ENCODE peak calls at places on chromosomes 13 and 19, in six cellular contexts. B, L, W, Y, Z and I are unnamed samples.

GRCh38 chr13:37869756-37870488 is at the start of gene TRPC4:
- DNase-seq in B (peak), W (peak), Y (peak), Z (peak), L (peak), I (no peak)

GRCh38 chr19:5588441-5588840 is 20.7 kb upstream of the TINCR start:
- DNase-seq in Z (no peak), W (no peak), B (no peak), Y (peak), L (no peak), I (no peak)

GRCh38 chr19:19475845-19476828 is 39.2 kb downstream of the TSSK6 start:
- DNase-seq in Y (no peak), W (peak), B (no peak), L (peak), Z (peak), I (no peak)

GRCh38 chr13:46668302-46668720 is 115.3 kb downstream of the LRCH1 start:
- DNase-seq in W (no peak), Y (peak), Z (peak), B (peak), L (peak), I (peak)

GRCh38 chr13:82614086-82614485 is 1268.2 kb downstream of the SLITRK1 start:
- DNase-seq in B (no peak), L (no peak), W (no peak), Y (no peak), Z (no peak), I (no peak)

GRCh38 chr19:4795400-4795799 is 3.9 kb downstream of the FEM1A start:
- DNase-seq in W (no peak), B (no peak), L (no peak), Y (no peak), Z (no peak), I (no peak)

GRCh38 chr19:43820098-43820860 is 6.8 kb upstream of the ZNF283 start:
- DNase-seq in W (no peak), L (peak), B (no peak), Y (peak), Z (peak), I (peak)

GRCh38 chr19:45972944-45973525 is 630 bp downstream of the NOVA2 start:
- DNase-seq in Y (no peak), B (no peak), Z (no peak), W (no peak), L (no peak), I (no peak)

GRCh38 chr19:10752237-10752912 is 34.5 kb downstream of the DNM2 start:
- DNase-seq in Z (no peak), Y (no peak), B (no peak), L (no peak), W (no peak), I (no peak)

DNA sequence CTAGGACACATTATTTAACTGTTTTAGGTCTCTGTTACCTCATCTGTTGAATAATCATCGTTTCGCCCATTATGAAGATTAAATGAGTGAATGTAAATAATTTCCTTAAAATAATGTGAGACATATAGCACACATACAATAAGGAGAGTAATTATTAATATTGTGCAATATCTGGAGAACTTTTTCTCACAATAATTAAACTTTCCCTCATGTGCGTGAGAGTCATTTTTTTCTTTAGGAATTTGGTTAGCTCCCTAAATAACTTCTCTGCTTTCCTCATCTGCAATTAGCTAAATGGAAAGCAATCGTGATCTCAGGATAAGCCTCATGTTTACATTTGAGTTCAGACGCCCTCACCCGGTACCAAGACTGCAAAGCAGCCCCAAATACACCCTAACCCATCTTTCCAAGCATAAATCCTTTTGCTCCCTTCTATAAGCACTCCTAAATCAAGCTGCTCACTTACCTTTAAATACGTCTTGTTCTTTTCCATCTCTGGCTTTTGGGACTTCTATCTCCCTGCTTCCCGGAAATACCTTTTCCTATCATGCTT is 78.8 kb downstream of the MZT1 start:
- DNase-seq in B (no peak), L (peak), Z (no peak), Y (no peak), W (peak), I (no peak)
- TF ChIP-seq CTCF in B (no peak), L (peak), Z (no peak), Y (peak), W (peak), I (peak)

DNA sequence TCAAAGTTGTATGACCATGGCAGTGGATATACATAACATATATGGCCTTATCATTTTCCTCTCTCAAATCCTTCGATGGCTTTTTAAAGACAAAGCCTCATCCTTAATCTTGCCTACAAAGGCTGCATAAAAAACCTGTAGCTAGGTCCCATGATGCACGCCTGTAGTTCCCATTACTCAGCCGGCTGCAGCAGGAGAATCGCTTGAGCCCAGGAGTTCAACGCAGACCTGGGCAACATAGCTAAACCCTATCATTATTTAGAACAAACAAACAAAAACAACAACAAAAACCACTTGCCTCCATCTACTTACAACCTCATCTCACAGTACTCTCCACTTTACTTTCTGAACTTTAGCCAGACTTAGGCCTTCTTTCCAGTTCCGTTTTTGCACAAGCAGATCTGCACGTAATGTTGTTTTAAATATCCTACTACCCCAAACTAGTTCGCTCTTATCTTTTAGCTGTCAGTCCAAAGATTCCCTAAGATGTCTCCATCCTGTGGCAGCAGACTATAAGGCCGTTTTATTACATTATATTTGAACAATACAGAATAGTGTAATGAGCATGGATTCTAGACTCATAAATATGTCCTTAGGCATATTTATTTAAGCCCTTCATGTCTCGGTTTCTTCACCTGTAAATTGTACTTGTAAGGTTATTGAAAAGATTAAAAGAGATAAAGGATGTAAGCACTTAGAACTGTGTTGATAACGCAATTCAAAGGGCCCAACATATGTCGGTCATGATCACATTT is 969 bp upstream of the POMP start:
- DNase-seq in B (no peak), Z (peak), Y (peak), W (no peak), L (peak), I (no peak)
- TF ChIP-seq CTCF in B (peak), Z (peak), Y (peak), W (no peak), L (peak), I (peak)

DNA sequence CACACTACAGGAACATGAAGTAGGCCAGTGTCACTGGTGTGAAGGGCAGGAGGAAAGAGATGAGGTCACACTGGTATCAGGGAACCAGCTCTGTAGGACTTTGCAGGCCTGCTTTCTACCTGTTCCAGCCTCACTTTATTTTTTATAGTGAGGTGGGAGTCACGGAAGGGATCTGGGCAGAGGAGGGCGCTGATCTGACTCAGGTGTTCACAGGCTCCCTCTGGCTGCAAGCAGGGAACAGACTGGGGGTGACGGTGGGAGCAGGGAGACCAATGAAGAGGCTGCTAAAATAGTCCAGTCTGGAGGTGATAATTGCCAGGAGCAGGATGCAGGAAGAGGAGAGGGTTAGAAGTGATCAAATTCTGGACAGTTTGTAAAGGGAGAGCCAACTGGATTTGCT is 2.8 kb downstream of the THAP8 start:
- DNase-seq in W (peak), L (no peak), Y (no peak), Z (no peak), B (no peak), I (no peak)
- TF ChIP-seq CTCF in W (peak), L (peak), Y (peak), Z (peak), B (peak), I (peak)

GRCh38 chr13:50081106-50081898 is 66.1 kb downstream of the KCNRG start:
- DNase-seq in Z (no peak), B (no peak), W (peak), Y (no peak), L (no peak), I (no peak)
- TF ChIP-seq CTCF in Z (peak), B (no peak), W (peak), Y (peak), L (no peak), I (peak)

GRCh38 chr19:7869910-7870511 is 4.2 kb downstream of the PRR36 start:
- DNase-seq in L (peak), Z (peak), Y (no peak), B (no peak), W (peak), I (no peak)
- TF ChIP-seq CTCF in L (no peak), Z (no peak), Y (no peak), B (no peak), W (no peak), I (no peak)

GRCh38 chr19:15111758-15112157 is 4.6 kb downstream of the SYDE1 start:
- DNase-seq in W (no peak), B (no peak), Z (no peak), L (no peak), Y (no peak), I (no peak)

GRCh38 chr19:15110418-15110815 is 3.2 kb downstream of the SYDE1 start:
- DNase-seq in L (no peak), B (no peak), W (no peak), Z (no peak), Y (no peak), I (no peak)

GRCh38 chr19:15114153-15114540 is 6.9 kb downstream of the SYDE1 start:
- DNase-seq in Z (peak), L (no peak), Y (peak), W (no peak), B (no peak), I (no peak)

GRCh38 chr19:15113245-15114152 is 6.3 kb downstream of the SYDE1 start:
- DNase-seq in Z (no peak), L (no peak), Y (no peak), W (no peak), B (no peak), I (no peak)

GRCh38 chr19:15112385-15112784 is 5.2 kb downstream of the SYDE1 start:
- DNase-seq in Z (no peak), L (no peak), B (no peak), Y (peak), W (no peak), I (no peak)
- TF ChIP-seq CTCF in Z (no peak), L (no peak), B (peak), Y (no peak), W (no peak), I (peak)

DNA sequence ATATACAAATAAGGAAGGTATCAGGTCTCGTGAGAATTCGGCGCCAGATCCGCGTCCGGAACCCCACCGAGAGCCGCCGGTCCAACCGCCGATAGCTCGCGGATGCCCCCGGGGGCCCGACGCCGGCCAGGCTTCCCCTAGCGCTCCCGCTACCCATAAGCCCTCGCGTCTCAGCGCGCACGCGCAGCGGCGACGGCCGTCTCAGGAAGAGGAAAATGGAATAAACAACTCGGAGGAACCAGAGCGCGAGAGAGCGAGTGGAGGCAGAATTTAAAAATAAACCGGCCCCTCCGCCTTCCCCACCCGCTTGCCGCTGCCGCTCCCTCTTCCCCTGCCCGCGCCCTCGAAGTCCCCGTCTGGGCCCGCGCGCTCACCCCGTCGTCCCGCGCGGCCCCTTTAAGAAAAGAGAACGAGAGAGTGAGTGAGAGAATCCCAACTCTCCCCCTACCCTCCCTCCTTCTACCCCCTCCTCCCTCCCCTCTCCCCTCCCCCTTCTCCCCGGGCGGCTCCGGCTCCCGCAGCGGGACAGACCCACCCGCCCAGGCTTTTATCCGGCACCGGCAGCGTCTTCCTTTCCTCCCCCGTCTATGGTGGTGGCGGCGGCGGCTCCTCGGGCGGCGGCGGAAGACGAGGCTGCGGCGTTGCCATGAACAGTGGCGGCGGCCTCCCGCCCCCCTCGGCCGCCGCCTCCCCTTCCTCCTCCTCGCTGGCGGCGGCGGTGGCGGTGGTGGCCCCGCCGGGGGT is at the start of gene PAN3:
- DNase-seq in Y (peak), B (peak), W (peak), L (peak), Z (peak), I (peak)
- TF ChIP-seq CTCF in Y (no peak), B (no peak), W (peak), L (peak), Z (peak), I (peak)